ENCODE peak calls at places on chromosome 15, in nine cellular contexts. One of them, this sample, is unnamed.

GRCh38 chr15:41806291-41807181 is 21.4 kb upstream of the JMJD7 start:
- DNase-seq in neuronal stem cell: no peak
- DNase-seq in MM.1S: no peak
- DNase-seq in brain microvascular endothelial cell: no peak
- DNase-seq in naive thymus-derived CD4-positive, alpha-beta T cell: no peak
- DNase-seq in astrocyte: no peak
- DNase-seq in lower lobe of right lung: no peak
- DNase-seq in ascending aorta: no peak
- DNase-seq in caudate nucleus: no peak
- DNase-seq in this sample: peak

GRCh38 chr15:84817461-84818081 is 415 bp downstream of the ALPK3 start:
- DNase-seq in astrocyte: no peak
- DNase-seq in caudate nucleus: no peak
- DNase-seq in brain microvascular endothelial cell: no peak
- DNase-seq in neuronal stem cell: peak
- DNase-seq in lower lobe of right lung: no peak
- DNase-seq in ascending aorta: peak
- DNase-seq in naive thymus-derived CD4-positive, alpha-beta T cell: no peak
- DNase-seq in MM.1S: no peak
- DNase-seq in this sample: peak

GRCh38 chr15:22942877-22943276 is 37.3 kb downstream of the CYFIP1 start:
- DNase-seq in naive thymus-derived CD4-positive, alpha-beta T cell: no peak
- DNase-seq in brain microvascular endothelial cell: no peak
- DNase-seq in caudate nucleus: no peak
- DNase-seq in lower lobe of right lung: no peak
- DNase-seq in MM.1S: no peak
- DNase-seq in neuronal stem cell: no peak
- DNase-seq in ascending aorta: no peak
- DNase-seq in astrocyte: no peak
- DNase-seq in this sample: no peak

GRCh38 chr15:50181983-50182232 is at the start of gene SLC27A2:
- DNase-seq in brain microvascular endothelial cell: no peak
- DNase-seq in naive thymus-derived CD4-positive, alpha-beta T cell: no peak
- DNase-seq in ascending aorta: no peak
- DNase-seq in neuronal stem cell: peak
- DNase-seq in MM.1S: no peak
- DNase-seq in lower lobe of right lung: peak
- DNase-seq in caudate nucleus: no peak
- DNase-seq in astrocyte: no peak
- DNase-seq in this sample: peak

GRCh38 chr15:48984021-48984420 is 20.3 kb upstream of the SHC4 start:
- DNase-seq in ascending aorta: no peak
- DNase-seq in brain microvascular endothelial cell: no peak
- DNase-seq in caudate nucleus: no peak
- DNase-seq in MM.1S: no peak
- DNase-seq in neuronal stem cell: no peak
- DNase-seq in astrocyte: no peak
- DNase-seq in naive thymus-derived CD4-positive, alpha-beta T cell: no peak
- DNase-seq in lower lobe of right lung: no peak
- DNase-seq in this sample: no peak

GRCh38 chr15:62241135-62241770 is 76.2 kb upstream of the C2CD4B start:
- DNase-seq in naive thymus-derived CD4-positive, alpha-beta T cell: no peak
- DNase-seq in caudate nucleus: no peak
- DNase-seq in astrocyte: no peak
- DNase-seq in brain microvascular endothelial cell: peak
- DNase-seq in ascending aorta: peak
- DNase-seq in MM.1S: no peak
- DNase-seq in neuronal stem cell: peak
- DNase-seq in lower lobe of right lung: no peak
- DNase-seq in this sample: peak

GRCh38 chr15:74129411-74130088 is 836 bp upstream of the ISLR2 start:
- DNase-seq in ascending aorta: no peak
- DNase-seq in caudate nucleus: no peak
- DNase-seq in astrocyte: no peak
- DNase-seq in naive thymus-derived CD4-positive, alpha-beta T cell: no peak
- DNase-seq in MM.1S: no peak
- DNase-seq in brain microvascular endothelial cell: no peak
- DNase-seq in lower lobe of right lung: no peak
- DNase-seq in neuronal stem cell: no peak
- DNase-seq in this sample: no peak

GRCh38 chr15:75578206-75578947 is 738 bp downstream of the PTPN9 start:
- DNase-seq in ascending aorta: no peak
- DNase-seq in MM.1S: peak
- DNase-seq in lower lobe of right lung: peak
- DNase-seq in neuronal stem cell: peak
- DNase-seq in brain microvascular endothelial cell: no peak
- DNase-seq in caudate nucleus: no peak
- DNase-seq in astrocyte: no peak
- DNase-seq in naive thymus-derived CD4-positive, alpha-beta T cell: peak
- DNase-seq in this sample: peak

GRCh38 chr15:72058590-72058989 is 59.4 kb downstream of the MYO9A start:
- DNase-seq in neuronal stem cell: no peak
- DNase-seq in ascending aorta: no peak
- DNase-seq in MM.1S: no peak
- DNase-seq in naive thymus-derived CD4-positive, alpha-beta T cell: no peak
- DNase-seq in brain microvascular endothelial cell: no peak
- DNase-seq in astrocyte: no peak
- DNase-seq in caudate nucleus: no peak
- DNase-seq in lower lobe of right lung: no peak
- DNase-seq in this sample: no peak

GRCh38 chr15:51830279-51830806 is 890 bp downstream of the TMOD3 start:
- DNase-seq in brain microvascular endothelial cell: peak
- DNase-seq in ascending aorta: no peak
- DNase-seq in caudate nucleus: no peak
- DNase-seq in lower lobe of right lung: no peak
- DNase-seq in naive thymus-derived CD4-positive, alpha-beta T cell: peak
- DNase-seq in neuronal stem cell: peak
- DNase-seq in MM.1S: peak
- DNase-seq in astrocyte: no peak
- DNase-seq in this sample: no peak

GRCh38 chr15:57470543-57470942 is 94.2 kb downstream of the CGNL1 start:
- DNase-seq in caudate nucleus: no peak
- DNase-seq in neuronal stem cell: no peak
- DNase-seq in brain microvascular endothelial cell: no peak
- DNase-seq in astrocyte: no peak
- DNase-seq in MM.1S: no peak
- DNase-seq in naive thymus-derived CD4-positive, alpha-beta T cell: no peak
- DNase-seq in lower lobe of right lung: no peak
- DNase-seq in ascending aorta: no peak
- DNase-seq in this sample: no peak

GRCh38 chr15:56732135-56732880 is 1.0 kb downstream of the ZNF280D start:
- DNase-seq in brain microvascular endothelial cell: peak
- DNase-seq in MM.1S: peak
- DNase-seq in astrocyte: peak
- DNase-seq in caudate nucleus: no peak
- DNase-seq in neuronal stem cell: peak
- DNase-seq in lower lobe of right lung: no peak
- DNase-seq in naive thymus-derived CD4-positive, alpha-beta T cell: peak
- DNase-seq in ascending aorta: no peak
- DNase-seq in this sample: no peak

GRCh38 chr15:73550190-73550589 is 83.0 kb downstream of the NPTN start:
- DNase-seq in MM.1S: no peak
- DNase-seq in brain microvascular endothelial cell: no peak
- DNase-seq in lower lobe of right lung: no peak
- DNase-seq in neuronal stem cell: no peak
- DNase-seq in ascending aorta: no peak
- DNase-seq in caudate nucleus: no peak
- DNase-seq in astrocyte: no peak
- DNase-seq in naive thymus-derived CD4-positive, alpha-beta T cell: no peak
- DNase-seq in this sample: no peak

GRCh38 chr15:49145651-49146609 is 9.5 kb downstream of the COPS2 start:
- DNase-seq in naive thymus-derived CD4-positive, alpha-beta T cell: peak
- DNase-seq in neuronal stem cell: peak
- DNase-seq in MM.1S: peak
- DNase-seq in astrocyte: peak
- DNase-seq in ascending aorta: no peak
- DNase-seq in caudate nucleus: peak
- DNase-seq in lower lobe of right lung: no peak
- DNase-seq in brain microvascular endothelial cell: peak
- DNase-seq in this sample: peak

GRCh38 chr15:90295270-90295648 is 29.8 kb downstream of the NGRN start:
- DNase-seq in caudate nucleus: no peak
- DNase-seq in MM.1S: no peak
- DNase-seq in ascending aorta: no peak
- DNase-seq in neuronal stem cell: no peak
- DNase-seq in brain microvascular endothelial cell: no peak
- DNase-seq in astrocyte: no peak
- DNase-seq in naive thymus-derived CD4-positive, alpha-beta T cell: no peak
- DNase-seq in lower lobe of right lung: no peak
- DNase-seq in this sample: no peak

GRCh38 chr15:90300541-90300940 is 35.1 kb downstream of the NGRN start:
- DNase-seq in caudate nucleus: no peak
- DNase-seq in MM.1S: no peak
- DNase-seq in astrocyte: no peak
- DNase-seq in neuronal stem cell: no peak
- DNase-seq in brain microvascular endothelial cell: no peak
- DNase-seq in lower lobe of right lung: no peak
- DNase-seq in naive thymus-derived CD4-positive, alpha-beta T cell: no peak
- DNase-seq in ascending aorta: no peak
- DNase-seq in this sample: no peak

GRCh38 chr15:90294601-90295269 is 29.3 kb downstream of the NGRN start:
- DNase-seq in ascending aorta: no peak
- DNase-seq in brain microvascular endothelial cell: no peak
- DNase-seq in naive thymus-derived CD4-positive, alpha-beta T cell: no peak
- DNase-seq in neuronal stem cell: no peak
- DNase-seq in astrocyte: no peak
- DNase-seq in lower lobe of right lung: no peak
- DNase-seq in MM.1S: no peak
- DNase-seq in caudate nucleus: no peak
- DNase-seq in this sample: no peak

GRCh38 chr15:90294159-90294558 is 28.7 kb downstream of the NGRN start:
- DNase-seq in naive thymus-derived CD4-positive, alpha-beta T cell: no peak
- DNase-seq in ascending aorta: no peak
- DNase-seq in astrocyte: no peak
- DNase-seq in lower lobe of right lung: no peak
- DNase-seq in neuronal stem cell: no peak
- DNase-seq in caudate nucleus: no peak
- DNase-seq in MM.1S: no peak
- DNase-seq in brain microvascular endothelial cell: no peak
- DNase-seq in this sample: no peak

DNA sequence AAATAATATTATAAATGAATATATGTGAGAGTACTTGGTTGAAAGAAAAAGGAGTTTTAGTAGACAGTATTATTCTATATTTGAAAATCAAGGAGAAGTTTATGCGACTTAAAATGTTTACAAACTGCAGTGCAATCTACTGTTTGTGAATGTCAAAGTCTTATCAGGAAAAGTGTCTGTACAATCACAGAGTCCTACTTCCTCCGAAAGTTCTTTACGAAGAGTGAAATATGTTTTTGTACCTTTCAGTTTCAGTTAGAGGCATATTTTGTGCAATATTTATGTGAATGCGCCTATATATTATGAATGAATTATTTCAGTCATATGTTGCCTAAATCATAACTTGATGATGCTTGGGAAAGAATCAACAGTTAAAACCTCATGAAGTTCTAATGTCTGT is 31.5 kb downstream of the NGRN start:
- DNase-seq in MM.1S: peak
- DNase-seq in naive thymus-derived CD4-positive, alpha-beta T cell: no peak
- DNase-seq in brain microvascular endothelial cell: no peak
- DNase-seq in astrocyte: no peak
- DNase-seq in neuronal stem cell: no peak
- DNase-seq in lower lobe of right lung: no peak
- DNase-seq in ascending aorta: no peak
- DNase-seq in caudate nucleus: no peak
- DNase-seq in this sample: no peak
- H3K27ac ChIP-seq in MM.1S: no peak
- H3K27ac ChIP-seq in naive thymus-derived CD4-positive, alpha-beta T cell: no peak
- H3K27ac ChIP-seq in brain microvascular endothelial cell: no peak
- H3K27ac ChIP-seq in astrocyte: no peak
- H3K27ac ChIP-seq in neuronal stem cell: no peak
- H3K27ac ChIP-seq in lower lobe of right lung: no peak
- H3K27ac ChIP-seq in ascending aorta: peak
- H3K27ac ChIP-seq in caudate nucleus: no peak
- H3K27ac ChIP-seq in this sample: no peak

GRCh38 chr15:59738676-59739075 is 49.6 kb upstream of the BNIP2 start:
- DNase-seq in lower lobe of right lung: no peak
- DNase-seq in astrocyte: no peak
- DNase-seq in neuronal stem cell: no peak
- DNase-seq in MM.1S: no peak
- DNase-seq in caudate nucleus: no peak
- DNase-seq in naive thymus-derived CD4-positive, alpha-beta T cell: no peak
- DNase-seq in brain microvascular endothelial cell: no peak
- DNase-seq in ascending aorta: no peak
- DNase-seq in this sample: no peak
- H3K27ac ChIP-seq in lower lobe of right lung: no peak
- H3K27ac ChIP-seq in astrocyte: no peak
- H3K27ac ChIP-seq in neuronal stem cell: no peak
- H3K27ac ChIP-seq in MM.1S: no peak
- H3K27ac ChIP-seq in caudate nucleus: no peak
- H3K27ac ChIP-seq in naive thymus-derived CD4-positive, alpha-beta T cell: no peak
- H3K27ac ChIP-seq in brain microvascular endothelial cell: no peak
- H3K27ac ChIP-seq in ascending aorta: no peak
- H3K27ac ChIP-seq in this sample: no peak

DNA sequence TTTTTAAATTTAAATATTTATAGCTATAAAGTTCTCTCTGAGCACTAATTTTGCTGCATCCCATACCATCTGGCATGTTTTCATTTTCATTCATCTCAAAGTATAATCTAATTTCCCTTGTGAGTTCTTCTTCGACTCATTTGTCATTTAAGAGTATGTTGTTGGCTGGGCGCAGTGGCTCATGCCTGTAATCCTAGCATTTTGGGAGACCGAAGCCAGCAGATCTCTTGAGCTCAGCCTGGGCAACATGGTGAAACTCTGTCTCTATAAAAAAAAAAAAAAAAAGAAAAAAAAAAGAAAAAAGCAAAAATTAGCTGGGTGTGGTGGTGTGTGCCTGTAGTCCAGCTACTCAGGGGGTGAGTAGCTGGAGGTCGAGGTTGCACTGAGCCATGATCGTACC is 34.9 kb downstream of the MAP1A start:
- DNase-seq in lower lobe of right lung: no peak
- DNase-seq in ascending aorta: no peak
- DNase-seq in MM.1S: no peak
- DNase-seq in brain microvascular endothelial cell: no peak
- DNase-seq in neuronal stem cell: no peak
- DNase-seq in astrocyte: no peak
- DNase-seq in caudate nucleus: no peak
- DNase-seq in naive thymus-derived CD4-positive, alpha-beta T cell: no peak
- DNase-seq in this sample: no peak
- H3K27ac ChIP-seq in lower lobe of right lung: no peak
- H3K27ac ChIP-seq in ascending aorta: no peak
- H3K27ac ChIP-seq in MM.1S: no peak
- H3K27ac ChIP-seq in brain microvascular endothelial cell: no peak
- H3K27ac ChIP-seq in neuronal stem cell: no peak
- H3K27ac ChIP-seq in astrocyte: no peak
- H3K27ac ChIP-seq in caudate nucleus: no peak
- H3K27ac ChIP-seq in naive thymus-derived CD4-positive, alpha-beta T cell: no peak
- H3K27ac ChIP-seq in this sample: no peak

DNA sequence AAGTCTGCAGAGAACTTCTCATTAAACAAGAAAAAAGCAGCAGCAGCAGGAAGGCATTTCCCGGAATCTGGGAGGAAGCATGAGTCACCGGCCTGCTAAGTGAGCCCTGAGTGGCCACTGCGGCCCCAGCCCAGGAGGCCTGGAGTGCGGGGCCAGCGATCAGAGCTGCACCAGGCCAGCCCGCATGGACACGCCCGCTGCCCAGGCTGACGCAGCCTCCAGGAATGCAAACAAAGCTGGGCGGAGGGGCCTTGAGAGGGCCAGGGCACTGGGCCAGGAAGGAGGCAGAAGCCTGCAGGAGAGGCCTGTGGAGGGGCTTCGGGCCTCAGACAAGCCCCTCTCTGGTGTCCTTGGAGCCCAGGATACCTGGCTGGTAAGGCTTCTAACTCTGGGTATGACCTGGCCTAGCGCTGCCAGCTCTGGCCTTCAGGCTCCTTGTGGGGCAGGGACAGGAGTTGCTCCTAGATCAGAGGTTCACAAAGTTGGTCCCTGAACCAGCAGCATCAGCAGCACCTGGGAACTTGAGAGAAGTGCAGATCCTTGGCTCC is 101.2 kb downstream of the SMAD6 start:
- DNase-seq in ascending aorta: peak
- DNase-seq in astrocyte: peak
- DNase-seq in lower lobe of right lung: peak
- DNase-seq in neuronal stem cell: peak
- DNase-seq in caudate nucleus: no peak
- DNase-seq in MM.1S: no peak
- DNase-seq in naive thymus-derived CD4-positive, alpha-beta T cell: no peak
- DNase-seq in brain microvascular endothelial cell: peak
- DNase-seq in this sample: no peak
- H3K27ac ChIP-seq in ascending aorta: peak
- H3K27ac ChIP-seq in astrocyte: peak
- H3K27ac ChIP-seq in lower lobe of right lung: peak
- H3K27ac ChIP-seq in neuronal stem cell: peak
- H3K27ac ChIP-seq in caudate nucleus: peak
- H3K27ac ChIP-seq in MM.1S: no peak
- H3K27ac ChIP-seq in naive thymus-derived CD4-positive, alpha-beta T cell: no peak
- H3K27ac ChIP-seq in brain microvascular endothelial cell: peak
- H3K27ac ChIP-seq in this sample: no peak

This sample was measured in WERI-Rb-1.